ENCODE peak calls at places on chromosomes 13 and 19, in seven cellular contexts. T is HCT116, R is SK-N-SH, D is HepG2, V is H1, K is K562, E is GM12878. N is an unnamed sample.

GRCh38 chr13:32423592-32423991 is 4.3 kb downstream of the N4BP2L1 start:
- DNase-seq in T (no peak), R (no peak), D (no peak), V (no peak), K (no peak), E (no peak), N (no peak)

GRCh38 chr19:2613507-2614295 is 88.8 kb downstream of the GNG7 start:
- DNase-seq in T (no peak), R (peak), D (no peak), V (peak), K (peak), E (no peak), N (no peak)

GRCh38 chr13:63706751-63707150 is 2291.1 kb upstream of the PCDH20 start:
- DNase-seq in T (no peak), R (no peak), D (no peak), V (no peak), K (no peak), E (no peak), N (no peak)

GRCh38 chr19:2623743-2624142 is 78.8 kb downstream of the GNG7 start:
- DNase-seq in T (no peak), R (no peak), D (no peak), V (no peak), K (no peak), E (no peak), N (no peak)

GRCh38 chr19:48511800-48512503 is at the start of gene LMTK3:
- DNase-seq in T (no peak), R (peak), D (no peak), V (peak), K (peak), E (no peak), N (peak)

GRCh38 chr19:6379744-6380143 is 4.0 kb upstream of the PSPN start:
- DNase-seq in T (no peak), R (no peak), D (no peak), V (no peak), K (no peak), E (no peak), N (no peak)

GRCh38 chr13:44573790-44574465 is 2.2 kb downstream of the TSC22D1 start:
- DNase-seq in T (no peak), R (peak), D (peak), V (no peak), K (peak), E (no peak), N (peak)

GRCh38 chr19:14375055-14375581 is 6.1 kb upstream of the ADGRE5 start:
- DNase-seq in T (no peak), R (no peak), D (no peak), V (no peak), K (no peak), E (no peak), N (no peak)

GRCh38 chr19:27679905-27680304 is 1533.0 kb downstream of the UQCRFS1 start:
- DNase-seq in T (no peak), R (no peak), D (no peak), V (no peak), K (no peak), E (no peak), N (no peak)

GRCh38 chr19:31126236-31126635 is 223.0 kb downstream of the TSHZ3 start:
- DNase-seq in T (no peak), R (no peak), D (no peak), V (no peak), K (no peak), E (no peak), N (no peak)

GRCh38 chr13:87684850-87685735 is 13.9 kb downstream of the SLITRK5 start:
- DNase-seq in T (no peak), R (no peak), D (no peak), V (no peak), K (no peak), E (no peak), N (no peak)

GRCh38 chr13:48624016-48624415 is 29.7 kb upstream of the CYSLTR2 start:
- DNase-seq in T (no peak), R (no peak), D (no peak), V (no peak), K (no peak), E (no peak), N (no peak)

GRCh38 chr13:97258801-97259200 is 36.7 kb downstream of the MBNL2 start:
- DNase-seq in T (no peak), R (no peak), D (no peak), V (peak), K (no peak), E (no peak), N (no peak)

GRCh38 chr19:3176715-3177501 is 1.7 kb upstream of the S1PR4 start:
- DNase-seq in T (peak), R (no peak), D (no peak), V (no peak), K (peak), E (no peak), N (no peak)

GRCh38 chr19:52640916-52641315 is 2.8 kb upstream of the ZNF83 start:
- DNase-seq in T (no peak), R (peak), D (no peak), V (peak), K (peak), E (no peak), N (peak)

GRCh38 chr13:99617474-99618255 is 116.4 kb downstream of the TM9SF2 start:
- DNase-seq in T (peak), R (peak), D (peak), V (peak), K (peak), E (no peak), N (no peak)

GRCh38 chr13:95677564-95678386 is 836 bp downstream of the DNAJC3 start:
- DNase-seq in T (no peak), R (no peak), D (no peak), V (no peak), K (no peak), E (no peak), N (no peak)

GRCh38 chr13:97028441-97029299 is 34.4 kb upstream of the OXGR1 start:
- DNase-seq in T (peak), R (peak), D (peak), V (peak), K (peak), E (no peak), N (peak)

GRCh38 chr19:8638078-8638619 is 7.7 kb downstream of the NFILZ start:
- DNase-seq in T (no peak), R (no peak), D (peak), V (no peak), K (no peak), E (no peak), N (peak)

GRCh38 chr19:33865306-33865705 is 68.6 kb downstream of the KCTD15 start:
- DNase-seq in T (no peak), R (no peak), D (no peak), V (no peak), K (no peak), E (no peak), N (no peak)

GRCh38 chr19:16175954-16176353 is 2.6 kb upstream of the CIB3 start:
- DNase-seq in T (no peak), R (no peak), D (no peak), V (no peak), K (no peak), E (no peak), N (no peak)

GRCh38 chr19:40811478-40812341 is 12.7 kb downstream of the EGLN2 start:
- DNase-seq in T (no peak), R (no peak), D (no peak), V (no peak), K (peak), E (no peak), N (no peak)

GRCh38 chr13:109756778-109757177 is 29.6 kb downstream of the IRS2 start:
- DNase-seq in T (no peak), R (no peak), D (no peak), V (no peak), K (no peak), E (no peak), N (no peak)

GRCh38 chr19:4090351-4091220 is 23.9 kb upstream of the ZBTB7A start:
- DNase-seq in T (no peak), R (no peak), D (no peak), V (no peak), K (no peak), E (no peak), N (no peak)

GRCh38 chr19:39471756-39472536 is 8.7 kb upstream of the TIMM50 start:
- DNase-seq in T (no peak), R (no peak), D (no peak), V (no peak), K (no peak), E (no peak), N (no peak)

DNA sequence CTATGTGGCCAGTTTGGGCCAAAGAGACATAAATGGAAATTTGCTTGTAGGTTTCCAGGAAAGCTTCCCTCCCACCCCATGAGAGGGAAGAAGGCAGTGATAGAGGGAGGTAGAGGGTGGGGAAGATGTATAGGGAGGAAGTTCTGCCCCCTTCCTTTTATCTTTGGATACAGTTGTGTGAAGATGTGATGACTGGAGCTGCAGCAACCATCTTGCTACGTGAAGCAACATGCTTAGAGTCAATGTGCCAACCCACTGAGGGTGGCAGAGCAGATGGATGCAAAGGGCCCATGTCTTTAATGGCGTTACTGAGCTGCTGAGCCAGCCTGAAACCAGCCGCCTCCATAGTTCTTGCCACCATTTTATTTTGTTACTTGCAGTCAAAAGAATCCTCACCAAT is 10.7 kb downstream of the VSIG10L start:
- DNase-seq in T (no peak), R (no peak), D (no peak), V (no peak), K (no peak), E (no peak), N (no peak)
- TF ChIP-seq JUND in T (no peak), R (no peak), D (no peak), V (no peak), K (no peak), E (no peak), N (no peak)

DNA sequence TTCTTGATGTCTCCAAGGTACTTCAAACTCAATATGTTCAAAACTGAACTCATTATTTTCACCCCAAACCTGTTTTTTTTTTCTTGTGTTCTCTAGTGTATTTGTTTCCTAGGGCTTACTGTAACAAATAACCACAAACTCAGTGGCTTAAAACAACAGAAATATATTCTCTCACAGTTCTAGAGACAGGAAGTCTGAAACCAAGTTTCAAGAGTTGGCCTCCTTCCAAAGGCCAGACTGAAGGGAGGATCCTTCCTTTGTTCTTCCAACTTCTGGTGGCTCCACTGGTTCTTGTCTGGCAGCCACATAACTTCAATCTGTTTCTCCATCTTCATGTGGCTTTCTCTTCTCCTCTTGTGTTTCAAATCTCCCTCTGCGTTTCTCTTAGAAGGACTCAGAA is 62.0 kb upstream of the PDCD5 start:
- DNase-seq in T (no peak), R (no peak), D (no peak), V (no peak), K (no peak), E (no peak), N (no peak)
- TF ChIP-seq JUND in T (no peak), R (no peak), D (no peak), V (no peak), K (no peak), E (no peak), N (no peak)

DNA sequence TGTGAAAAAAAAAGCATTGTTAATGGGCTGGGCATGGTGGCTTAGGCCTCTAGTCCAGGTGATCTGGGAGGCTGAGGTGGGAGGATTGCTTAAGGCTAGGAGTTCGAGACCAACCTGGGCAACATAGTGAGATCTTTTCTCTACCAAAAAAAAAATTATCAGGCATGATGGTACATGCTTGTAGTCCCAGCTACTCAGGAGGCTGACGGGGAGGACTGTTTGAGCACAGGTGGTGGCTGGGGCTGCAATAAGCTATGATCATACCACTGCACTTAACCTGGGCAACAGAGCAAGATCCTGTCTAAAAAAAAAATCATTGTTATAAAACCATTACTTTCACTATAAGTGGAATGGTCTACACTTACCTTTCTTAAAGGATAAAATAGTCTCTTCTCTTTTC is 30.4 kb downstream of the GPC6 start:
- DNase-seq in T (no peak), R (no peak), D (no peak), V (no peak), K (no peak), E (no peak), N (no peak)
- TF ChIP-seq JUND in T (no peak), R (no peak), D (no peak), V (no peak), K (no peak), E (no peak), N (no peak)

GRCh38 chr13:80276371-80277289 is 64.3 kb downstream of the SPRY2 start:
- DNase-seq in T (no peak), R (no peak), D (peak), V (no peak), K (no peak), E (no peak), N (no peak)
- TF ChIP-seq JUND in T (no peak), R (no peak), D (no peak), V (no peak), K (no peak), E (no peak), N (no peak)

GRCh38 chr19:1221141-1221903 is 15.7 kb downstream of the STK11 start:
- DNase-seq in T (no peak), R (peak), D (peak), V (peak), K (no peak), E (no peak), N (no peak)
- TF ChIP-seq JUND in T (no peak), R (no peak), D (no peak), V (no peak), K (no peak), E (no peak), N (no peak)

DNA sequence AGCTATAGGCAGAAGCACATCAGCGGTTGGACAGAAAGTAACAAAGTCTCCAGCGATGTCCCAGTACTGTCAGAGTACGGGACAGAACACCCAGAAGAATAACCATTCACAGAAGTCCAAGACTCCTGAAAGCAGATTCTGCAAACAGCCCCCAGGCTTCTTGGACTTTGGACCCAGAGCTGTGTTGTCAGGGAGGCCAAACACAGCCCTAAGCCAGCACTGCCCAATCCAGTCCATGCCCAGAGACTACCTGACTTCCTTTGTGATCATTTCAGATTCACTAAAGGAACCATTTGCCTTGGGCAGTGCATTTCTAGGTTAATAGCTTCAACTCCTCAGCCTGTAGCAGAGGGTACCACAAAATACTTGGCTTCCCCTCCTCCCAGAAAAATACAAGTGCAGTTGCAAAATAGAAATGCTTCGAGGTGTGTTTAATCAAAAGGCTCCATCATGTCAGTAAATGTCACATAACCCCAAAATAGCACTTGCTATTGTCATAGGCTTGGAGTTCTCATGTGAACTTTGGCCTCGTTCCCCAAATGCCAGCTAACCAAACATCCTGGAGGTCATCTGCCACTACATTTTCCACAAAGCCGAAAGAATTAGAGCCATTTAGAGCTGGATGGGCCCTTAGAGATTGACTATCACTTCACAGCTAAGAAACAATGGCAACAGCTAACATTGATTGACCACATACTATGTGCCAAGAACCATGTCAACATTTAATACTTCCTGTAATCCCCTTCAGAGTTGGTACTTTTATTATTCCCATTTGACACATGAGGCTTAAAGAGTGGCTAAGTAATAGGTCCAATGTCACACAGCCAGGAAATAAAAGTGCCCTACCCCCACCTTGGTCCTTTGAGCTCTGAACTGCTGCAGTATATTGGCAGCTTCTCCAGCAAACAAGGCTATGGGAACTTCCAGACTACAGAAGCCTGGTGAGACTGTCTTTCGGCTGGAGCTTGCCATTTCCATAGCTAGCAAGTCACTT is 329.9 kb downstream of the FOXO1 start:
- DNase-seq in T (no peak), R (no peak), D (peak), V (no peak), K (no peak), E (no peak), N (no peak)
- TF ChIP-seq JUND in T (no peak), R (no peak), D (no peak), V (no peak), K (no peak), E (no peak), N (no peak)

N was measured in T47D.